ENCODE peak calls at places on chromosomes 12 and 14, in seven cellular contexts. P is neural progenitor cell, W is glutamatergic neuron, M is tibial nerve, T is HFFc6, N is left ventricle myocardium inferior, X is fibroblast of mammary gland. Z is an unnamed sample.

GRCh38 chr14:24984846-24985589 is 64.9 kb downstream of the STXBP6 start:
- DNase-seq in P (no peak), W (no peak), M (no peak), T (peak), N (no peak), X (no peak), Z (no peak)

GRCh38 chr12:106675651-106676435 is 93.0 kb downstream of the RFX4 start:
- DNase-seq in P (no peak), W (no peak), M (no peak), T (no peak), N (no peak), X (no peak), Z (peak)

GRCh38 chr12:4134434-4134762 is 139.2 kb upstream of the CCND2 start:
- DNase-seq in P (peak), W (no peak), M (no peak), T (no peak), N (no peak), X (no peak), Z (no peak)

GRCh38 chr12:103441437-103442186 is 54.2 kb downstream of the C12orf42 start:
- DNase-seq in P (no peak), W (no peak), M (no peak), T (no peak), N (no peak), X (no peak), Z (no peak)

GRCh38 chr14:97402279-97402678 is 605.1 kb downstream of the VRK1 start:
- DNase-seq in P (no peak), W (no peak), M (no peak), T (no peak), N (no peak), X (no peak), Z (no peak)

GRCh38 chr14:44404021-44404420 is 103.1 kb downstream of the FSCB start:
- DNase-seq in P (no peak), W (no peak), M (no peak), T (no peak), N (no peak), X (no peak), Z (no peak)

GRCh38 chr12:120225852-120226640 is 25.1 kb upstream of the RPLP0 start:
- DNase-seq in P (no peak), W (no peak), M (no peak), T (no peak), N (peak), X (no peak), Z (no peak)

GRCh38 chr14:91511014-91511466 is 930 bp upstream of the PPP4R3A start:
- DNase-seq in P (peak), W (no peak), M (no peak), T (no peak), N (no peak), X (peak), Z (no peak)

GRCh38 chr12:24227550-24227949 is 278.1 kb upstream of the SOX5 start:
- DNase-seq in P (no peak), W (no peak), M (no peak), T (no peak), N (no peak), X (peak), Z (no peak)

GRCh38 chr14:69346710-69347109 is 51.4 kb downstream of the ERH start:
- DNase-seq in P (peak), W (peak), M (no peak), T (no peak), N (peak), X (no peak), Z (no peak)

GRCh38 chr12:107547421-107547820 is 138.2 kb upstream of the PWP1 start:
- DNase-seq in P (no peak), W (no peak), M (no peak), T (no peak), N (no peak), X (no peak), Z (no peak)

GRCh38 chr12:60144395-60144794 is 548.6 kb downstream of the SLC16A7 start:
- DNase-seq in P (no peak), W (no peak), M (no peak), T (no peak), N (no peak), X (no peak), Z (no peak)

GRCh38 chr12:60152756-60153155 is 556.9 kb downstream of the SLC16A7 start:
- DNase-seq in P (no peak), W (no peak), M (no peak), T (no peak), N (no peak), X (no peak), Z (no peak)

GRCh38 chr12:60148831-60149230 is 553.0 kb downstream of the SLC16A7 start:
- DNase-seq in P (no peak), W (no peak), M (no peak), T (peak), N (no peak), X (peak), Z (no peak)

DNA sequence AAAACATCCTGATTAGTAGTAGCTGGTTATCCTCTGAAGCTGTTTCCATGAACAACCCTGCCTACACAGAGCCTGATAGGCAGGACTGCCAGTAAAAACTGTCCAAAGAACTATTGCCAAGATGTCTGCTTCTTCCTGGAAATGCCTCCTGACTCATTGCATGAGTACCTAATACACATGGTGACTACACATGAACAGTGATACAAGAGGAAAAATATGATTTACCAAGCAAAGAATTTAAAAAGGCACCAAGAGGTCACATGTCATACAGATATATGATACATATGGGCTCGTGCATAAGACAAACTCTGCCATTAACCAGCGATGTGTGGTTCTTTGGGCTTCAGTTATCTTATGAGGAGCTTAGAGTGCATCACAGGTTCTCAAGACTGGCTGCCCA is 552.3 kb downstream of the SLC16A7 start:
- DNase-seq in P (no peak), W (no peak), M (no peak), T (peak), N (no peak), X (peak), Z (no peak)
- TF ChIP-seq CTCF in P (no peak), W (no peak), M (no peak), T (no peak), N (no peak), X (no peak), Z (no peak)

GRCh38 chr14:50999726-51000125 is 55.4 kb upstream of the PYGL start:
- DNase-seq in P (no peak), W (no peak), M (no peak), T (no peak), N (no peak), X (no peak), Z (no peak)
- TF ChIP-seq CTCF in P (no peak), W (no peak), M (no peak), T (no peak), N (no peak), X (no peak), Z (no peak)

GRCh38 chr12:131075194-131075593 is 121.5 kb downstream of the ADGRD1 start:
- DNase-seq in P (no peak), W (no peak), M (no peak), T (no peak), N (no peak), X (no peak), Z (no peak)

GRCh38 chr12:131075611-131076010 is 121.9 kb downstream of the ADGRD1 start:
- DNase-seq in P (no peak), W (no peak), M (peak), T (no peak), N (peak), X (no peak), Z (no peak)

GRCh38 chr12:131076277-131076676 is 122.6 kb downstream of the ADGRD1 start:
- DNase-seq in P (no peak), W (no peak), M (no peak), T (no peak), N (no peak), X (no peak), Z (no peak)

GRCh38 chr12:131076791-131077747 is 123.4 kb downstream of the ADGRD1 start:
- DNase-seq in P (no peak), W (no peak), M (no peak), T (no peak), N (peak), X (no peak), Z (peak)

GRCh38 chr12:131077931-131078391 is 124.3 kb downstream of the ADGRD1 start:
- DNase-seq in P (no peak), W (no peak), M (no peak), T (no peak), N (no peak), X (no peak), Z (no peak)
- TF ChIP-seq CTCF in P (no peak), W (no peak), M (no peak), T (no peak), N (no peak), X (no peak), Z (no peak)

GRCh38 chr12:47819544-47819901 is 180 bp downstream of the HDAC7 start:
- DNase-seq in P (no peak), W (peak), M (no peak), T (no peak), N (no peak), X (no peak), Z (no peak)
- TF ChIP-seq CTCF in P (no peak), W (no peak), M (no peak), T (no peak), N (no peak), X (no peak), Z (no peak)

DNA sequence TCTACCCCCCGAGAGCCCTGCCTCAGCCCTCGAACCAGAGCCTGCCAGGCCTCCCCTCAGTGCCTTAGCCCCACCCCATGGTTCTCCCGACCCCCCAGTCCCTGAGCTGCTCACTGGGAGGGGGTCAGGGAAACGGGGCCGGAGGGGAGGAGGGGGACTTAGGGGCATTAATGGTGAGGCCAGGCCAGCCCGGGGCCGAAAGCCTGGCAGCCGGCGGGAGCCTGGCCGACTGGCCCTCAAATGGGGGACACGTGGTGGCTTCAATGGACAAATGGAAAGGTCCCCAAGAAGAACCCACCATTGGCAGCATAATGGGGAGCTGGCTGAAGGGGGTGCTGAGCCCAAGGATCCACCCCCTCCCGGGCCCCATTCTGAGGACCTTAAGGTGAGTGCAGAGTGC is 5.6 kb downstream of the MBD6 start:
- DNase-seq in P (no peak), W (no peak), M (no peak), T (no peak), N (no peak), X (no peak), Z (no peak)
- TF ChIP-seq CTCF in P (no peak), W (no peak), M (no peak), T (no peak), N (no peak), X (no peak), Z (no peak)

GRCh38 chr12:78192979-78193378 is 362.3 kb downstream of the NAV3 start:
- DNase-seq in P (no peak), W (no peak), M (no peak), T (no peak), N (no peak), X (peak), Z (no peak)

GRCh38 chr12:78198896-78199295 is 368.2 kb downstream of the NAV3 start:
- DNase-seq in P (no peak), W (no peak), M (no peak), T (no peak), N (no peak), X (no peak), Z (no peak)

GRCh38 chr12:78189656-78190055 is 359.0 kb downstream of the NAV3 start:
- DNase-seq in P (no peak), W (no peak), M (no peak), T (no peak), N (no peak), X (no peak), Z (no peak)

GRCh38 chr12:78191611-78192010 is 360.9 kb downstream of the NAV3 start:
- DNase-seq in P (no peak), W (no peak), M (no peak), T (no peak), N (no peak), X (no peak), Z (no peak)

DNA sequence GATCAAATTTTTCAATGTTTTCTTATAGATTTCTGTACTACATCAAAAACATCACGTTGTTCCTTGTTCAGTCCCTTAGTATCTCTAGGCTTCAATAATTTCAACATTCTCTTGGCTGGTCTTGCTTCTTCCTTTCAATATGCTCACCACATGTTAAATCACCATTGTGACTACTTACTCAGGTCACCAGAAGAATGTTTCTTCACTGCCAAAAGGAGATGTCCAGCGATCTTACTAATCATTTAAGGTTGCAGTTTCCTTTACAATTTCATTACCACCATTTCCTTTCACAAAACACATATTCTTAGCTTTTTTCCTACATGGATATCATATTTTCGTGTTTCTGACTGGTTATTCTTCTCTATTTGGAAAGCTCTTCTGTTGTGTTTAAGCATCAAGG is 363.8 kb downstream of the NAV3 start:
- DNase-seq in P (no peak), W (no peak), M (no peak), T (peak), N (no peak), X (peak), Z (no peak)
- TF ChIP-seq CTCF in P (no peak), W (no peak), M (no peak), T (no peak), N (no peak), X (no peak), Z (no peak)

DNA sequence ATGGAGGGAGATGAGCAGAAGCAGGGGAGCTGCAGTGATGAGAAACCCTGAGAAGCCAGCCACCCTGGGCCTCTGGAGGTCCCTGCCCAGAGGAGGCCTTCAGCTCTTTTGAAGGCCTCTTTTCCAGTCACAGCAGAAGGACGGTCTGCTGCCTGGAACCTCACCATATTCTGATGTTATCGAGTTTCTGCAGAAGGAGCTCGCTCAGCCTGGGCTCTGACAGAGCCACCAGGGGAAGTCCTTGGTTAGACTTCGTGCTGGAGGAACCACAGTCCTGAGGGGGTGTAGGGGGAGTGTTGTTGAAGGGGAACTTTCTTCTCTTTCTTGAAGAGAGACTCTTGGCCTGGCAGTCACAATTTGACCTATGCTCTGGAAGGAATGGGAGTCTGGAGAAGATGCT is 25.1 kb upstream of the BATF start:
- DNase-seq in P (no peak), W (no peak), M (no peak), T (no peak), N (no peak), X (no peak), Z (peak)
- TF ChIP-seq CTCF in P (no peak), W (no peak), M (no peak), T (no peak), N (no peak), X (no peak), Z (no peak)

Z was measured in osteocyte.